ENCODE peak calls at places on chromosomes 1 and 21, in ten cellular contexts. One of them, this sample, is unnamed.

GRCh38 chr21:25329227-25329626 is 278.1 kb downstream of the MRPL39 start:
- DNase-seq in naive thymus-derived CD4-positive, alpha-beta T cell: no peak
- DNase-seq in activated CD4-positive, alpha-beta T cell treated with anti-CD3 and anti-CD28 coated beads for 48 hours: no peak
- DNase-seq in RCC 7860: peak; percentile 88
- DNase-seq in left ventricle myocardium inferior: no peak
- DNase-seq in HCEC 1CT: peak; percentile 92
- DNase-seq in Right ventricle myocardium superior: no peak
- DNase-seq in stimulated activated CD8-positive, alpha-beta memory T cell treated with anti-CD3 and anti-CD28 coated beads, Interleukin-7, amount 100 ng/mL, for 1 hour: no peak
- DNase-seq in SW 1271: peak; percentile 9
- DNase-seq in COLO829: no peak
- DNase-seq in this sample: no peak

GRCh38 chr1:162973381-162973795 is 95.8 kb upstream of the RGS4 start:
- DNase-seq in naive thymus-derived CD4-positive, alpha-beta T cell: no peak
- DNase-seq in activated CD4-positive, alpha-beta T cell treated with anti-CD3 and anti-CD28 coated beads for 48 hours: no peak
- DNase-seq in RCC 7860: peak; percentile 66
- DNase-seq in left ventricle myocardium inferior: no peak
- DNase-seq in HCEC 1CT: peak; percentile 89
- DNase-seq in Right ventricle myocardium superior: no peak
- DNase-seq in stimulated activated CD8-positive, alpha-beta memory T cell treated with anti-CD3 and anti-CD28 coated beads, Interleukin-7, amount 100 ng/mL, for 1 hour: no peak
- DNase-seq in SW 1271: no peak
- DNase-seq in COLO829: peak; percentile 60
- DNase-seq in this sample: no peak

GRCh38 chr1:66253330-66253921 is 280.5 kb upstream of the SGIP1 start:
- DNase-seq in naive thymus-derived CD4-positive, alpha-beta T cell: peak; percentile 34
- DNase-seq in activated CD4-positive, alpha-beta T cell treated with anti-CD3 and anti-CD28 coated beads for 48 hours: no peak
- DNase-seq in RCC 7860: peak; percentile 62
- DNase-seq in left ventricle myocardium inferior: no peak
- DNase-seq in HCEC 1CT: peak; percentile 81
- DNase-seq in Right ventricle myocardium superior: no peak
- DNase-seq in stimulated activated CD8-positive, alpha-beta memory T cell treated with anti-CD3 and anti-CD28 coated beads, Interleukin-7, amount 100 ng/mL, for 1 hour: no peak
- DNase-seq in SW 1271: peak; percentile 11
- DNase-seq in COLO829: peak; percentile 72
- DNase-seq in this sample: no peak

GRCh38 chr1:55230654-55231053 is 15.5 kb upstream of the USP24 start:
- DNase-seq in naive thymus-derived CD4-positive, alpha-beta T cell: no peak
- DNase-seq in activated CD4-positive, alpha-beta T cell treated with anti-CD3 and anti-CD28 coated beads for 48 hours: no peak
- DNase-seq in RCC 7860: no peak
- DNase-seq in left ventricle myocardium inferior: no peak
- DNase-seq in HCEC 1CT: no peak
- DNase-seq in Right ventricle myocardium superior: no peak
- DNase-seq in stimulated activated CD8-positive, alpha-beta memory T cell treated with anti-CD3 and anti-CD28 coated beads, Interleukin-7, amount 100 ng/mL, for 1 hour: no peak
- DNase-seq in SW 1271: no peak
- DNase-seq in COLO829: no peak
- DNase-seq in this sample: no peak

GRCh38 chr1:2276803-2277580 is 48.9 kb downstream of the SKI start:
- DNase-seq in naive thymus-derived CD4-positive, alpha-beta T cell: no peak
- DNase-seq in activated CD4-positive, alpha-beta T cell treated with anti-CD3 and anti-CD28 coated beads for 48 hours: no peak
- DNase-seq in RCC 7860: no peak
- DNase-seq in left ventricle myocardium inferior: no peak
- DNase-seq in HCEC 1CT: peak; percentile 9
- DNase-seq in Right ventricle myocardium superior: peak; percentile 20
- DNase-seq in stimulated activated CD8-positive, alpha-beta memory T cell treated with anti-CD3 and anti-CD28 coated beads, Interleukin-7, amount 100 ng/mL, for 1 hour: no peak
- DNase-seq in SW 1271: no peak
- DNase-seq in COLO829: no peak
- DNase-seq in this sample: no peak

GRCh38 chr1:154957258-154957657 is 1.4 kb upstream of the PBXIP1 start:
- DNase-seq in naive thymus-derived CD4-positive, alpha-beta T cell: no peak
- DNase-seq in activated CD4-positive, alpha-beta T cell treated with anti-CD3 and anti-CD28 coated beads for 48 hours: no peak
- DNase-seq in RCC 7860: no peak
- DNase-seq in left ventricle myocardium inferior: no peak
- DNase-seq in HCEC 1CT: no peak
- DNase-seq in Right ventricle myocardium superior: no peak
- DNase-seq in stimulated activated CD8-positive, alpha-beta memory T cell treated with anti-CD3 and anti-CD28 coated beads, Interleukin-7, amount 100 ng/mL, for 1 hour: no peak
- DNase-seq in SW 1271: no peak
- DNase-seq in COLO829: no peak
- DNase-seq in this sample: no peak

GRCh38 chr1:179877586-179878265 is at the start of gene TOR1AIP2:
- DNase-seq in naive thymus-derived CD4-positive, alpha-beta T cell: peak; percentile 67
- DNase-seq in activated CD4-positive, alpha-beta T cell treated with anti-CD3 and anti-CD28 coated beads for 48 hours: peak; percentile 93
- DNase-seq in RCC 7860: peak; percentile 65
- DNase-seq in left ventricle myocardium inferior: peak; percentile 92
- DNase-seq in HCEC 1CT: peak; percentile 82
- DNase-seq in Right ventricle myocardium superior: peak; percentile 95
- DNase-seq in stimulated activated CD8-positive, alpha-beta memory T cell treated with anti-CD3 and anti-CD28 coated beads, Interleukin-7, amount 100 ng/mL, for 1 hour: peak; percentile 68
- DNase-seq in SW 1271: peak; percentile 50
- DNase-seq in COLO829: peak; percentile 68
- DNase-seq in this sample: peak; percentile 88

GRCh38 chr1:229227298-229227919 is 43.5 kb upstream of the RAB4A start:
- DNase-seq in naive thymus-derived CD4-positive, alpha-beta T cell: peak; percentile 64
- DNase-seq in activated CD4-positive, alpha-beta T cell treated with anti-CD3 and anti-CD28 coated beads for 48 hours: peak; percentile 86
- DNase-seq in RCC 7860: peak; percentile 42
- DNase-seq in left ventricle myocardium inferior: peak; percentile 81
- DNase-seq in HCEC 1CT: peak; percentile 45
- DNase-seq in Right ventricle myocardium superior: peak; percentile 90
- DNase-seq in stimulated activated CD8-positive, alpha-beta memory T cell treated with anti-CD3 and anti-CD28 coated beads, Interleukin-7, amount 100 ng/mL, for 1 hour: peak; percentile 65
- DNase-seq in SW 1271: no peak
- DNase-seq in COLO829: peak; percentile 88
- DNase-seq in this sample: peak; percentile 88

GRCh38 chr1:27102707-27103468 is 52.0 kb downstream of the SLC9A1 start:
- DNase-seq in naive thymus-derived CD4-positive, alpha-beta T cell: peak; percentile 57
- DNase-seq in activated CD4-positive, alpha-beta T cell treated with anti-CD3 and anti-CD28 coated beads for 48 hours: peak; percentile 89
- DNase-seq in RCC 7860: peak; percentile 37
- DNase-seq in left ventricle myocardium inferior: peak; percentile 79
- DNase-seq in HCEC 1CT: peak; percentile 17
- DNase-seq in Right ventricle myocardium superior: peak; percentile 86
- DNase-seq in stimulated activated CD8-positive, alpha-beta memory T cell treated with anti-CD3 and anti-CD28 coated beads, Interleukin-7, amount 100 ng/mL, for 1 hour: peak; percentile 68
- DNase-seq in SW 1271: no peak
- DNase-seq in COLO829: peak; percentile 65
- DNase-seq in this sample: peak; percentile 68

GRCh38 chr21:26154776-26155175 is 15.8 kb downstream of the APP start:
- DNase-seq in naive thymus-derived CD4-positive, alpha-beta T cell: no peak
- DNase-seq in activated CD4-positive, alpha-beta T cell treated with anti-CD3 and anti-CD28 coated beads for 48 hours: no peak
- DNase-seq in RCC 7860: no peak
- DNase-seq in left ventricle myocardium inferior: no peak
- DNase-seq in HCEC 1CT: peak; percentile 23
- DNase-seq in Right ventricle myocardium superior: no peak
- DNase-seq in stimulated activated CD8-positive, alpha-beta memory T cell treated with anti-CD3 and anti-CD28 coated beads, Interleukin-7, amount 100 ng/mL, for 1 hour: no peak
- DNase-seq in SW 1271: no peak
- DNase-seq in COLO829: no peak
- DNase-seq in this sample: no peak

GRCh38 chr1:66276229-66276628 is 257.7 kb upstream of the SGIP1 start:
- DNase-seq in naive thymus-derived CD4-positive, alpha-beta T cell: peak; percentile 23
- DNase-seq in activated CD4-positive, alpha-beta T cell treated with anti-CD3 and anti-CD28 coated beads for 48 hours: peak; percentile 24
- DNase-seq in RCC 7860: no peak
- DNase-seq in left ventricle myocardium inferior: no peak
- DNase-seq in HCEC 1CT: no peak
- DNase-seq in Right ventricle myocardium superior: no peak
- DNase-seq in stimulated activated CD8-positive, alpha-beta memory T cell treated with anti-CD3 and anti-CD28 coated beads, Interleukin-7, amount 100 ng/mL, for 1 hour: no peak
- DNase-seq in SW 1271: no peak
- DNase-seq in COLO829: no peak
- DNase-seq in this sample: no peak

GRCh38 chr1:101264699-101265098 is 27.9 kb downstream of the S1PR1 start:
- DNase-seq in naive thymus-derived CD4-positive, alpha-beta T cell: peak; percentile 39
- DNase-seq in activated CD4-positive, alpha-beta T cell treated with anti-CD3 and anti-CD28 coated beads for 48 hours: no peak
- DNase-seq in RCC 7860: no peak
- DNase-seq in left ventricle myocardium inferior: no peak
- DNase-seq in HCEC 1CT: no peak
- DNase-seq in Right ventricle myocardium superior: no peak
- DNase-seq in stimulated activated CD8-positive, alpha-beta memory T cell treated with anti-CD3 and anti-CD28 coated beads, Interleukin-7, amount 100 ng/mL, for 1 hour: no peak
- DNase-seq in SW 1271: no peak
- DNase-seq in COLO829: no peak
- DNase-seq in this sample: no peak

GRCh38 chr1:86409416-86410021 is 13.4 kb upstream of the ODF2L start:
- DNase-seq in naive thymus-derived CD4-positive, alpha-beta T cell: no peak
- DNase-seq in activated CD4-positive, alpha-beta T cell treated with anti-CD3 and anti-CD28 coated beads for 48 hours: no peak
- DNase-seq in RCC 7860: no peak
- DNase-seq in left ventricle myocardium inferior: no peak
- DNase-seq in HCEC 1CT: no peak
- DNase-seq in Right ventricle myocardium superior: no peak
- DNase-seq in stimulated activated CD8-positive, alpha-beta memory T cell treated with anti-CD3 and anti-CD28 coated beads, Interleukin-7, amount 100 ng/mL, for 1 hour: no peak
- DNase-seq in SW 1271: no peak
- DNase-seq in COLO829: no peak
- DNase-seq in this sample: no peak

GRCh38 chr1:43455205-43455889 is 1.6 kb upstream of the HYI start:
- DNase-seq in naive thymus-derived CD4-positive, alpha-beta T cell: no peak
- DNase-seq in activated CD4-positive, alpha-beta T cell treated with anti-CD3 and anti-CD28 coated beads for 48 hours: no peak
- DNase-seq in RCC 7860: no peak
- DNase-seq in left ventricle myocardium inferior: no peak
- DNase-seq in HCEC 1CT: no peak
- DNase-seq in Right ventricle myocardium superior: no peak
- DNase-seq in stimulated activated CD8-positive, alpha-beta memory T cell treated with anti-CD3 and anti-CD28 coated beads, Interleukin-7, amount 100 ng/mL, for 1 hour: no peak
- DNase-seq in SW 1271: no peak
- DNase-seq in COLO829: no peak
- DNase-seq in this sample: no peak

GRCh38 chr21:31612889-31613785 is 46.4 kb upstream of the SOD1 start:
- DNase-seq in naive thymus-derived CD4-positive, alpha-beta T cell: no peak
- DNase-seq in activated CD4-positive, alpha-beta T cell treated with anti-CD3 and anti-CD28 coated beads for 48 hours: no peak
- DNase-seq in RCC 7860: no peak
- DNase-seq in left ventricle myocardium inferior: no peak
- DNase-seq in HCEC 1CT: no peak
- DNase-seq in Right ventricle myocardium superior: no peak
- DNase-seq in stimulated activated CD8-positive, alpha-beta memory T cell treated with anti-CD3 and anti-CD28 coated beads, Interleukin-7, amount 100 ng/mL, for 1 hour: no peak
- DNase-seq in SW 1271: no peak
- DNase-seq in COLO829: no peak
- DNase-seq in this sample: no peak

GRCh38 chr1:5638582-5638981 is 353.6 kb downstream of the NPHP4 start:
- DNase-seq in naive thymus-derived CD4-positive, alpha-beta T cell: no peak
- DNase-seq in activated CD4-positive, alpha-beta T cell treated with anti-CD3 and anti-CD28 coated beads for 48 hours: no peak
- DNase-seq in RCC 7860: no peak
- DNase-seq in left ventricle myocardium inferior: no peak
- DNase-seq in HCEC 1CT: no peak
- DNase-seq in Right ventricle myocardium superior: no peak
- DNase-seq in stimulated activated CD8-positive, alpha-beta memory T cell treated with anti-CD3 and anti-CD28 coated beads, Interleukin-7, amount 100 ng/mL, for 1 hour: no peak
- DNase-seq in SW 1271: no peak
- DNase-seq in COLO829: no peak
- DNase-seq in this sample: no peak

GRCh38 chr1:78091215-78091813 is 45.5 kb downstream of the GIPC2 start:
- DNase-seq in naive thymus-derived CD4-positive, alpha-beta T cell: no peak
- DNase-seq in activated CD4-positive, alpha-beta T cell treated with anti-CD3 and anti-CD28 coated beads for 48 hours: no peak
- DNase-seq in RCC 7860: no peak
- DNase-seq in left ventricle myocardium inferior: no peak
- DNase-seq in HCEC 1CT: no peak
- DNase-seq in Right ventricle myocardium superior: no peak
- DNase-seq in stimulated activated CD8-positive, alpha-beta memory T cell treated with anti-CD3 and anti-CD28 coated beads, Interleukin-7, amount 100 ng/mL, for 1 hour: no peak
- DNase-seq in SW 1271: no peak
- DNase-seq in COLO829: no peak
- DNase-seq in this sample: no peak

GRCh38 chr1:44660176-44660575 is 14.1 kb downstream of the TMEM53 start:
- DNase-seq in naive thymus-derived CD4-positive, alpha-beta T cell: no peak
- DNase-seq in activated CD4-positive, alpha-beta T cell treated with anti-CD3 and anti-CD28 coated beads for 48 hours: no peak
- DNase-seq in RCC 7860: no peak
- DNase-seq in left ventricle myocardium inferior: peak; percentile 87
- DNase-seq in HCEC 1CT: no peak
- DNase-seq in Right ventricle myocardium superior: peak; percentile 90
- DNase-seq in stimulated activated CD8-positive, alpha-beta memory T cell treated with anti-CD3 and anti-CD28 coated beads, Interleukin-7, amount 100 ng/mL, for 1 hour: no peak
- DNase-seq in SW 1271: no peak
- DNase-seq in COLO829: peak; percentile 70
- DNase-seq in this sample: peak; percentile 96

GRCh38 chr1:202964755-202965440 is 2.2 kb downstream of the CYB5R1 start:
- DNase-seq in naive thymus-derived CD4-positive, alpha-beta T cell: no peak
- DNase-seq in activated CD4-positive, alpha-beta T cell treated with anti-CD3 and anti-CD28 coated beads for 48 hours: no peak
- DNase-seq in RCC 7860: no peak
- DNase-seq in left ventricle myocardium inferior: peak; percentile 36
- DNase-seq in HCEC 1CT: peak; percentile 12
- DNase-seq in Right ventricle myocardium superior: no peak
- DNase-seq in stimulated activated CD8-positive, alpha-beta memory T cell treated with anti-CD3 and anti-CD28 coated beads, Interleukin-7, amount 100 ng/mL, for 1 hour: no peak
- DNase-seq in SW 1271: no peak
- DNase-seq in COLO829: no peak
- DNase-seq in this sample: no peak

GRCh38 chr1:165949335-165950130 is 122.1 kb downstream of the UCK2 start:
- DNase-seq in naive thymus-derived CD4-positive, alpha-beta T cell: no peak
- DNase-seq in activated CD4-positive, alpha-beta T cell treated with anti-CD3 and anti-CD28 coated beads for 48 hours: no peak
- DNase-seq in RCC 7860: no peak
- DNase-seq in left ventricle myocardium inferior: no peak
- DNase-seq in HCEC 1CT: no peak
- DNase-seq in Right ventricle myocardium superior: no peak
- DNase-seq in stimulated activated CD8-positive, alpha-beta memory T cell treated with anti-CD3 and anti-CD28 coated beads, Interleukin-7, amount 100 ng/mL, for 1 hour: no peak
- DNase-seq in SW 1271: no peak
- DNase-seq in COLO829: peak; percentile 37
- DNase-seq in this sample: no peak

GRCh38 chr1:57164584-57164983 is 198.8 kb upstream of the C8B start:
- DNase-seq in naive thymus-derived CD4-positive, alpha-beta T cell: no peak
- DNase-seq in activated CD4-positive, alpha-beta T cell treated with anti-CD3 and anti-CD28 coated beads for 48 hours: no peak
- DNase-seq in RCC 7860: no peak
- DNase-seq in left ventricle myocardium inferior: no peak
- DNase-seq in HCEC 1CT: no peak
- DNase-seq in Right ventricle myocardium superior: no peak
- DNase-seq in stimulated activated CD8-positive, alpha-beta memory T cell treated with anti-CD3 and anti-CD28 coated beads, Interleukin-7, amount 100 ng/mL, for 1 hour: no peak
- DNase-seq in SW 1271: no peak
- DNase-seq in COLO829: no peak
- DNase-seq in this sample: no peak

GRCh38 chr1:15151377-15151806 is 2.2 kb upstream of the TMEM51 start:
- DNase-seq in naive thymus-derived CD4-positive, alpha-beta T cell: no peak
- DNase-seq in activated CD4-positive, alpha-beta T cell treated with anti-CD3 and anti-CD28 coated beads for 48 hours: no peak
- DNase-seq in RCC 7860: no peak
- DNase-seq in left ventricle myocardium inferior: no peak
- DNase-seq in HCEC 1CT: no peak
- DNase-seq in Right ventricle myocardium superior: no peak
- DNase-seq in stimulated activated CD8-positive, alpha-beta memory T cell treated with anti-CD3 and anti-CD28 coated beads, Interleukin-7, amount 100 ng/mL, for 1 hour: no peak
- DNase-seq in SW 1271: no peak
- DNase-seq in COLO829: no peak
- DNase-seq in this sample: no peak

GRCh38 chr1:204398197-204399125 is 13.2 kb downstream of the PPP1R15B start:
- DNase-seq in naive thymus-derived CD4-positive, alpha-beta T cell: peak; percentile 48
- DNase-seq in activated CD4-positive, alpha-beta T cell treated with anti-CD3 and anti-CD28 coated beads for 48 hours: peak; percentile 64
- DNase-seq in RCC 7860: peak; percentile 82
- DNase-seq in left ventricle myocardium inferior: no peak
- DNase-seq in HCEC 1CT: peak; percentile 78
- DNase-seq in Right ventricle myocardium superior: no peak
- DNase-seq in stimulated activated CD8-positive, alpha-beta memory T cell treated with anti-CD3 and anti-CD28 coated beads, Interleukin-7, amount 100 ng/mL, for 1 hour: no peak
- DNase-seq in SW 1271: peak; percentile 70
- DNase-seq in COLO829: peak; percentile 94
- DNase-seq in this sample: peak; percentile 80

GRCh38 chr21:15486460-15487241 is 243.1 kb upstream of the USP25 start:
- DNase-seq in naive thymus-derived CD4-positive, alpha-beta T cell: no peak
- DNase-seq in activated CD4-positive, alpha-beta T cell treated with anti-CD3 and anti-CD28 coated beads for 48 hours: no peak
- DNase-seq in RCC 7860: no peak
- DNase-seq in left ventricle myocardium inferior: no peak
- DNase-seq in HCEC 1CT: no peak
- DNase-seq in Right ventricle myocardium superior: no peak
- DNase-seq in stimulated activated CD8-positive, alpha-beta memory T cell treated with anti-CD3 and anti-CD28 coated beads, Interleukin-7, amount 100 ng/mL, for 1 hour: no peak
- DNase-seq in SW 1271: no peak
- DNase-seq in COLO829: no peak
- DNase-seq in this sample: no peak

GRCh38 chr1:175422122-175422521 is 229.5 kb upstream of the KIAA0040 start:
- DNase-seq in naive thymus-derived CD4-positive, alpha-beta T cell: no peak
- DNase-seq in activated CD4-positive, alpha-beta T cell treated with anti-CD3 and anti-CD28 coated beads for 48 hours: no peak
- DNase-seq in RCC 7860: no peak
- DNase-seq in left ventricle myocardium inferior: no peak
- DNase-seq in HCEC 1CT: no peak
- DNase-seq in Right ventricle myocardium superior: no peak
- DNase-seq in stimulated activated CD8-positive, alpha-beta memory T cell treated with anti-CD3 and anti-CD28 coated beads, Interleukin-7, amount 100 ng/mL, for 1 hour: no peak
- DNase-seq in SW 1271: no peak
- DNase-seq in COLO829: no peak
- DNase-seq in this sample: no peak

GRCh38 chr21:46111193-46111571 is 13.3 kb downstream of the COL6A2 start:
- DNase-seq in naive thymus-derived CD4-positive, alpha-beta T cell: no peak
- DNase-seq in activated CD4-positive, alpha-beta T cell treated with anti-CD3 and anti-CD28 coated beads for 48 hours: no peak
- DNase-seq in RCC 7860: no peak
- DNase-seq in left ventricle myocardium inferior: no peak
- DNase-seq in HCEC 1CT: no peak
- DNase-seq in Right ventricle myocardium superior: no peak
- DNase-seq in stimulated activated CD8-positive, alpha-beta memory T cell treated with anti-CD3 and anti-CD28 coated beads, Interleukin-7, amount 100 ng/mL, for 1 hour: no peak
- DNase-seq in SW 1271: no peak
- DNase-seq in COLO829: no peak
- DNase-seq in this sample: peak; percentile 1

GRCh38 chr1:226495716-226496115 is 52.8 kb upstream of the STUM start:
- DNase-seq in naive thymus-derived CD4-positive, alpha-beta T cell: no peak
- DNase-seq in activated CD4-positive, alpha-beta T cell treated with anti-CD3 and anti-CD28 coated beads for 48 hours: no peak
- DNase-seq in RCC 7860: no peak
- DNase-seq in left ventricle myocardium inferior: no peak
- DNase-seq in HCEC 1CT: no peak
- DNase-seq in Right ventricle myocardium superior: no peak
- DNase-seq in stimulated activated CD8-positive, alpha-beta memory T cell treated with anti-CD3 and anti-CD28 coated beads, Interleukin-7, amount 100 ng/mL, for 1 hour: no peak
- DNase-seq in SW 1271: no peak
- DNase-seq in COLO829: no peak
- DNase-seq in this sample: no peak

GRCh38 chr1:156475568-156476500 is 24.7 kb downstream of the MEF2D start:
- DNase-seq in naive thymus-derived CD4-positive, alpha-beta T cell: no peak
- DNase-seq in activated CD4-positive, alpha-beta T cell treated with anti-CD3 and anti-CD28 coated beads for 48 hours: no peak
- DNase-seq in RCC 7860: no peak
- DNase-seq in left ventricle myocardium inferior: peak; percentile 84
- DNase-seq in HCEC 1CT: peak; percentile 88
- DNase-seq in Right ventricle myocardium superior: peak; percentile 88
- DNase-seq in stimulated activated CD8-positive, alpha-beta memory T cell treated with anti-CD3 and anti-CD28 coated beads, Interleukin-7, amount 100 ng/mL, for 1 hour: no peak
- DNase-seq in SW 1271: no peak
- DNase-seq in COLO829: no peak
- DNase-seq in this sample: no peak